ENCODE peak calls at places on chromosomes 5 and 9, in four cellular contexts. V is WTC11, Y is GM12878, R is HepG2. G is an unnamed sample.

GRCh38 chr9:11702529-11702928 is 990.7 kb upstream of the TYRP1 start:
- DNase-seq in R (no peak), Y (no peak), V (no peak), G (no peak)

GRCh38 chr5:95711501-95712346 is 19.4 kb upstream of the RHOBTB3 start:
- DNase-seq in Y (no peak), V (peak), R (no peak), G (peak)

GRCh38 chr5:66248874-66249273 is 104.8 kb downstream of the SREK1 start:
- DNase-seq in Y (no peak), V (no peak), R (no peak), G (no peak)

GRCh38 chr9:126056312-126057021 is 270.2 kb upstream of the MVB12B start:
- DNase-seq in V (no peak), Y (no peak), R (no peak), G (no peak)

GRCh38 chr5:101424530-101425175 is 521.6 kb upstream of the ST8SIA4 start:
- DNase-seq in Y (no peak), R (no peak), V (no peak), G (no peak)

GRCh38 chr5:176473335-176474006 is 25.3 kb downstream of the FAF2 start:
- DNase-seq in Y (no peak), V (no peak), R (no peak), G (no peak)

GRCh38 chr5:154714271-154714986 is 40.7 kb upstream of the LARP1 start:
- DNase-seq in R (peak), Y (peak), V (no peak), G (no peak)

GRCh38 chr9:137384116-137384756 is 38.7 kb downstream of the EXD3 start:
- DNase-seq in V (peak), Y (no peak), R (no peak), G (peak)

GRCh38 chr9:137611623-137612609 is 6.4 kb downstream of the ARRDC1 start:
- DNase-seq in Y (no peak), V (no peak), R (peak), G (peak)

GRCh38 chr5:78540335-78541057 is 108.1 kb downstream of the LHFPL2 start:
- DNase-seq in Y (no peak), R (no peak), V (no peak), G (no peak)

GRCh38 chr9:114288233-114289051 is 34.5 kb upstream of the ORM1 start:
- DNase-seq in Y (no peak), R (no peak), V (peak), G (no peak)

GRCh38 chr5:31640573-31640972 is 1.6 kb downstream of the PDZD2 start:
- DNase-seq in R (no peak), V (no peak), Y (no peak), G (no peak)

GRCh38 chr5:168110384-168110783 is 181.1 kb upstream of the WWC1 start:
- DNase-seq in Y (no peak), R (no peak), V (no peak), G (no peak)

GRCh38 chr5:168929656-168930055 is 350.5 kb upstream of the PANK3 start:
- DNase-seq in R (no peak), V (no peak), Y (no peak), G (no peak)

GRCh38 chr9:77996696-77997095 is 34.9 kb downstream of the GNAQ start:
- DNase-seq in V (no peak), R (no peak), Y (no peak), G (no peak)

GRCh38 chr5:38453506-38453905 is 102.9 kb downstream of the LIFR start:
- DNase-seq in V (no peak), R (no peak), Y (peak), G (no peak)

GRCh38 chr9:91119679-91120078 is 242.0 kb downstream of the AUH start:
- DNase-seq in Y (no peak), V (no peak), R (no peak), G (no peak)

GRCh38 chr5:139065296-139065695 is 132.9 kb downstream of the SIL1 start:
- DNase-seq in V (no peak), Y (no peak), R (no peak), G (no peak)

GRCh38 chr5:55231029-55231475 is 2.4 kb downstream of the CCNO start:
- DNase-seq in V (no peak), Y (no peak), R (no peak), G (no peak)

GRCh38 chr5:97162045-97162444 is 19.6 kb upstream of the LIX1 start:
- DNase-seq in V (peak), R (peak), Y (peak), G (peak)

GRCh38 chr9:100104314-100104713 is 5.3 kb downstream of the INVS start:
- DNase-seq in R (no peak), Y (no peak), V (no peak), G (no peak)

GRCh38 chr5:141811287-141812155 is 66.7 kb downstream of the PCDH1 start:
- DNase-seq in R (peak), Y (no peak), V (peak), G (peak)

GRCh38 chr5:124719346-124719967 is 27.0 kb downstream of the ZNF608 start:
- DNase-seq in R (no peak), V (no peak), Y (no peak), G (no peak)

GRCh38 chr5:176697929-176698520 is 50.7 kb downstream of the TSPAN17 start:
- DNase-seq in Y (no peak), V (peak), R (no peak), G (no peak)

GRCh38 chr9:94772654-94773303 is 46.3 kb downstream of the AOPEP start:
- DNase-seq in Y (no peak), V (no peak), R (no peak), G (no peak)

GRCh38 chr5:145483211-145483610 is 351.9 kb downstream of the PRELID2 start:
- DNase-seq in V (no peak), Y (no peak), R (no peak), G (no peak)

GRCh38 chr9:126614455-126615248 is 924 bp downstream of the LMX1B start:
- DNase-seq in V (peak), R (no peak), Y (no peak), G (no peak)

GRCh38 chr5:18745988-18746615 is 1111.8 kb downstream of the TAF11L14 start:
- DNase-seq in V (no peak), Y (peak), R (peak), G (no peak)

GRCh38 chr9:135786146-135786690 is 84.2 kb downstream of the KCNT1 start:
- DNase-seq in V (no peak), Y (no peak), R (no peak), G (no peak)

GRCh38 chr9:5949103-5949699 is 58.5 kb downstream of the MLANA start:
- DNase-seq in R (no peak), Y (peak), V (no peak), G (no peak)

GRCh38 chr9:136016221-136016881 is 55.2 kb upstream of the UBAC1 start:
- DNase-seq in V (no peak), Y (no peak), R (no peak), G (no peak)

GRCh38 chr5:138914338-138914737 is 39.2 kb upstream of the LRRTM2 start:
- DNase-seq in R (no peak), V (no peak), Y (no peak), G (no peak)

GRCh38 chr9:91710148-91710547 is 239.9 kb downstream of the ROR2 start:
- DNase-seq in R (no peak), Y (no peak), V (no peak), G (no peak)

GRCh38 chr5:133051547-133052316 is at the start of gene HSPA4:
- DNase-seq in V (peak), R (peak), Y (peak), G (peak)

GRCh38 chr5:31492824-31493223 is 39.1 kb downstream of the DROSHA start:
- DNase-seq in Y (no peak), V (peak), R (no peak), G (no peak)

GRCh38 chr5:170791325-170791954 is 7.9 kb downstream of the GABRP start:
- DNase-seq in R (peak), V (peak), Y (no peak), G (peak)

GRCh38 chr5:36607114-36607561 is 732 bp downstream of the SLC1A3 start:
- DNase-seq in V (no peak), Y (no peak), R (no peak), G (no peak)

GRCh38 chr5:138961221-138961620 is 86.1 kb upstream of the LRRTM2 start:
- DNase-seq in Y (no peak), V (no peak), R (no peak), G (no peak)

GRCh38 chr5:72486371-72486770 is 20.8 kb downstream of the ZNF366 start:
- DNase-seq in V (no peak), R (no peak), Y (no peak), G (no peak)
- TF ChIP-seq CBFB in V (no peak), R (no peak), Y (no peak), G (no peak)

GRCh38 chr9:4243877-4244812 is 55.7 kb downstream of the GLIS3 start:
- DNase-seq in R (no peak), Y (no peak), V (no peak), G (no peak)

GRCh38 chr9:4242239-4242638 is 57.6 kb downstream of the GLIS3 start:
- DNase-seq in Y (no peak), V (peak), R (no peak), G (no peak)

GRCh38 chr9:4246969-4247368 is 52.9 kb downstream of the GLIS3 start:
- DNase-seq in V (no peak), Y (no peak), R (no peak), G (no peak)

GRCh38 chr9:4241552-4241951 is 58.3 kb downstream of the GLIS3 start:
- DNase-seq in Y (no peak), R (no peak), V (no peak), G (no peak)

GRCh38 chr9:4243113-4243512 is 56.8 kb downstream of the GLIS3 start:
- DNase-seq in R (no peak), Y (no peak), V (no peak), G (no peak)
- TF ChIP-seq CBFB in R (no peak), Y (no peak), V (no peak), G (no peak)

GRCh38 chr5:142881727-142882126 is 111.5 kb downstream of the ARHGAP26 start:
- DNase-seq in Y (no peak), V (peak), R (no peak), G (no peak)
- TF ChIP-seq CBFB in Y (no peak), V (no peak), R (no peak), G (no peak)

GRCh38 chr5:72598461-72599433 is 91.5 kb upstream of the ZNF366 start:
- DNase-seq in V (no peak), Y (no peak), R (peak), G (no peak)
- TF ChIP-seq CBFB in V (no peak), Y (no peak), R (no peak), G (no peak)

GRCh38 chr5:111158105-111158744 is 66.0 kb upstream of the CAMK4 start:
- DNase-seq in V (peak), R (peak), Y (peak), G (peak)
- TF ChIP-seq CBFB in V (no peak), R (no peak), Y (no peak), G (no peak)

GRCh38 chr9:121277026-121277425 is 9.1 kb downstream of the GSN start:
- DNase-seq in V (no peak), Y (no peak), R (no peak), G (no peak)

GRCh38 chr9:121274851-121275250 is 6.9 kb downstream of the GSN start:
- DNase-seq in V (no peak), Y (no peak), R (no peak), G (no peak)

GRCh38 chr9:121278535-121279169 is 10.7 kb downstream of the GSN start:
- DNase-seq in V (peak), Y (peak), R (no peak), G (peak)

GRCh38 chr9:121277518-121278275 is 9.7 kb downstream of the GSN start:
- DNase-seq in R (no peak), Y (no peak), V (no peak), G (no peak)

DNA sequence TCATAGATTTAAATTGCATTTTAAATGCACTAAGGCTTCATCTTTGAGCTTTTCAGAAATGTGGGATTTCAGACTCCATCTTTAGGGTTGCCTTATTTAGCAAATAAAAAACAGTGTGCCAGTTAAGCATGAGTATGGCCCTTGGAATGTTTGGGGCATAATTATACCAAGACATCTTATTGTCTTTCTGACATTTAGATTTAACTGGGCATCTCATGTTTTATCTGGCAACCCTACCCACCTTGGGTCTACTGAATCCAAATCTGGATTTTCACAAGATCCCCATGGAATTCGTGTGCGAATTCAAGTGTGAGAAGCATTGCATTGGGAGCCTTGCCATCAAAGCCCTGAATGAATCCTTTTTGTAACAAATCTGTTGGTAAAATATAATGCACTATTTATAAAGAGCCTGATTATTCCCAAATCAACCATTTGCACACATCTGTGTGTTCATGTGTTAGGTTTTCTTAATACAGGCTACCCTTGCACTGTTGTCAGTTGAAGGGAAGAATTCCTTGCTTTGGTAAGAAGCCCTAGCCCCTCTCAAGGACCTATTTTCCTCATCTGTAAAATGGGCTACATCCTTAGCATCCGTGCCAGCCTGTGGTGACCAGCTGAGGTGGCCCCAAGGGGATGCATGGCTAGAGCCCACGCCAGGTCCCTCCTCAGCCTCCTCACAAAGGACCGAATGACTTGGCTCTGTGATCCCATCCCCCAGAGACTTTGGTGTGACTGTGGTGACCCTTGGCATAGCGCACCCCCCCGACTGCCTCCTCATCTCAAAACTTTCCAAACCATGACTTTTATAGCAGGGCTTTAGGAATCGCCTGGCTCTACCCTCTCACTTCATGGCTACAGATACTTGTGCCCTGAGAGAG is 8.1 kb downstream of the GSN start:
- DNase-seq in Y (no peak), R (no peak), V (no peak), G (no peak)
- TF ChIP-seq CBFB in Y (no peak), R (no peak), V (no peak), G (no peak)

G was measured in K562.